ENCODE peak calls at places on chromosomes 2 and 18, in six cellular contexts. U is prostate gland, P is astrocyte of the spinal cord, Y is breast epithelium, L is epithelial cell of proximal tubule, V is uterus. J is an unnamed sample.

GRCh38 chr2:29920130-29920577 is 1.2 kb downstream of the ALK start:
- DNase-seq in U (peak), P (peak), Y (no peak), L (no peak), V (no peak), J (peak)

GRCh38 chr2:127859712-127860085 is 1.7 kb upstream of the POLR2D start:
- DNase-seq in U (peak), P (no peak), Y (peak), L (no peak), V (no peak), J (peak)

GRCh38 chr2:127941461-127941860 is 55.7 kb upstream of the AMMECR1L start:
- DNase-seq in U (no peak), P (no peak), Y (no peak), L (no peak), V (no peak), J (no peak)

GRCh38 chr2:43559391-43560230 is 36.2 kb downstream of the THADA start:
- DNase-seq in U (no peak), P (no peak), Y (no peak), L (no peak), V (no peak), J (no peak)

GRCh38 chr18:35267161-35267651 is 22.8 kb downstream of the ZSCAN30 start:
- DNase-seq in U (peak), P (peak), Y (peak), L (no peak), V (peak), J (peak)

GRCh38 chr2:177352441-177353070 is 40.0 kb upstream of the AGPS start:
- DNase-seq in U (no peak), P (no peak), Y (no peak), L (no peak), V (no peak), J (peak)

GRCh38 chr18:7221424-7222155 is 9.3 kb upstream of the LRRC30 start:
- DNase-seq in U (peak), P (peak), Y (no peak), L (peak), V (no peak), J (no peak)

GRCh38 chr18:62493033-62493862 is 29.6 kb upstream of the ZCCHC2 start:
- DNase-seq in U (no peak), P (no peak), Y (no peak), L (no peak), V (no peak), J (no peak)

GRCh38 chr2:9990735-9991134 is 39.2 kb downstream of the GRHL1 start:
- DNase-seq in U (no peak), P (no peak), Y (no peak), L (no peak), V (no peak), J (peak)

GRCh38 chr18:49835405-49835804 is 22.1 kb upstream of the ACAA2 start:
- DNase-seq in U (no peak), P (no peak), Y (no peak), L (no peak), V (no peak), J (no peak)

GRCh38 chr2:160405077-160405865 is 88.3 kb downstream of the RBMS1 start:
- DNase-seq in U (no peak), P (no peak), Y (no peak), L (no peak), V (no peak), J (no peak)

GRCh38 chr2:29694741-29695140 is 226.6 kb downstream of the ALK start:
- DNase-seq in U (no peak), P (no peak), Y (no peak), L (no peak), V (no peak), J (no peak)

GRCh38 chr2:3547915-3548314 is 10.2 kb downstream of the RNASEH1 start:
- DNase-seq in U (no peak), P (no peak), Y (no peak), L (no peak), V (no peak), J (no peak)

GRCh38 chr18:28065031-28065792 is 111.7 kb downstream of the CDH2 start:
- DNase-seq in U (no peak), P (peak), Y (no peak), L (no peak), V (no peak), J (no peak)

GRCh38 chr2:160210599-160211138 is 10.6 kb upstream of the ITGB6 start:
- DNase-seq in U (peak), P (peak), Y (peak), L (no peak), V (peak), J (peak)

GRCh38 chr18:7567487-7568425 is 640 bp downstream of the PTPRM start:
- DNase-seq in U (peak), P (peak), Y (peak), L (no peak), V (peak), J (peak)

GRCh38 chr18:8657050-8657820 is 48.0 kb downstream of the RAB12 start:
- DNase-seq in U (no peak), P (no peak), Y (no peak), L (no peak), V (no peak), J (no peak)

GRCh38 chr2:109135572-109136185 is 6.7 kb downstream of the SH3RF3 start:
- DNase-seq in U (no peak), P (peak), Y (no peak), L (no peak), V (no peak), J (no peak)

GRCh38 chr2:164992818-164993217 is 37.5 kb upstream of the SLC38A11 start:
- DNase-seq in U (peak), P (peak), Y (peak), L (peak), V (peak), J (no peak)

GRCh38 chr2:95012881-95013550 is 12.5 kb upstream of the MAL start:
- DNase-seq in U (no peak), P (no peak), Y (no peak), L (no peak), V (no peak), J (no peak)

GRCh38 chr2:234496442-234496834 is 443 bp downstream of the ARL4C start:
- DNase-seq in U (peak), P (peak), Y (peak), L (no peak), V (no peak), J (no peak)

GRCh38 chr2:240434728-240435456 is 571 bp upstream of the GPC1 start:
- DNase-seq in U (peak), P (peak), Y (peak), L (no peak), V (peak), J (peak)

GRCh38 chr18:77365667-77366066 is 116.0 kb downstream of the GALR1 start:
- DNase-seq in U (no peak), P (no peak), Y (no peak), L (no peak), V (no peak), J (no peak)

GRCh38 chr2:147456729-147457128 is 388.1 kb upstream of the ACVR2A start:
- DNase-seq in U (no peak), P (no peak), Y (no peak), L (no peak), V (no peak), J (no peak)

GRCh38 chr2:128451084-128451483 is 132.4 kb upstream of the HS6ST1 start:
- DNase-seq in U (no peak), P (no peak), Y (no peak), L (no peak), V (peak), J (peak)

GRCh38 chr2:43117521-43118143 is 108.8 kb downstream of the ZFP36L2 start:
- DNase-seq in U (no peak), P (no peak), Y (no peak), L (no peak), V (no peak), J (no peak)

GRCh38 chr2:209872675-209873074 is 101.0 kb downstream of the UNC80 start:
- DNase-seq in U (peak), P (peak), Y (peak), L (peak), V (peak), J (peak)

GRCh38 chr2:109275120-109276040 is 146.4 kb downstream of the SH3RF3 start:
- DNase-seq in U (no peak), P (no peak), Y (no peak), L (no peak), V (no peak), J (no peak)

GRCh38 chr2:54663424-54664030 is 59.9 kb upstream of the EML6 start:
- DNase-seq in U (no peak), P (no peak), Y (no peak), L (no peak), V (no peak), J (no peak)

GRCh38 chr2:54664238-54664786 is 59.1 kb upstream of the EML6 start:
- DNase-seq in U (no peak), P (no peak), Y (no peak), L (no peak), V (no peak), J (no peak)

GRCh38 chr2:54657664-54658083 is 65.8 kb upstream of the EML6 start:
- DNase-seq in U (peak), P (peak), Y (peak), L (no peak), V (peak), J (no peak)

GRCh38 chr2:54658548-54659207 is 64.8 kb upstream of the EML6 start:
- DNase-seq in U (no peak), P (peak), Y (no peak), L (no peak), V (no peak), J (no peak)

GRCh38 chr2:54660752-54661151 is 62.7 kb upstream of the EML6 start:
- DNase-seq in U (no peak), P (no peak), Y (no peak), L (no peak), V (no peak), J (no peak)
- TF ChIP-seq CTCF in U (no peak), P (no peak), Y (no peak), L (no peak), V (no peak), J (peak)

GRCh38 chr2:235554385-235554784 is 60.5 kb downstream of the AGAP1 start:
- DNase-seq in U (no peak), P (no peak), Y (no peak), L (no peak), V (no peak), J (no peak)

GRCh38 chr2:235556086-235556485 is 62.2 kb downstream of the AGAP1 start:
- DNase-seq in U (no peak), P (no peak), Y (no peak), L (no peak), V (no peak), J (no peak)

GRCh38 chr2:235556901-235557300 is 63.1 kb downstream of the AGAP1 start:
- DNase-seq in U (no peak), P (no peak), Y (no peak), L (no peak), V (no peak), J (no peak)

GRCh38 chr2:235554936-235555335 is 61.1 kb downstream of the AGAP1 start:
- DNase-seq in U (no peak), P (no peak), Y (no peak), L (no peak), V (no peak), J (no peak)

DNA sequence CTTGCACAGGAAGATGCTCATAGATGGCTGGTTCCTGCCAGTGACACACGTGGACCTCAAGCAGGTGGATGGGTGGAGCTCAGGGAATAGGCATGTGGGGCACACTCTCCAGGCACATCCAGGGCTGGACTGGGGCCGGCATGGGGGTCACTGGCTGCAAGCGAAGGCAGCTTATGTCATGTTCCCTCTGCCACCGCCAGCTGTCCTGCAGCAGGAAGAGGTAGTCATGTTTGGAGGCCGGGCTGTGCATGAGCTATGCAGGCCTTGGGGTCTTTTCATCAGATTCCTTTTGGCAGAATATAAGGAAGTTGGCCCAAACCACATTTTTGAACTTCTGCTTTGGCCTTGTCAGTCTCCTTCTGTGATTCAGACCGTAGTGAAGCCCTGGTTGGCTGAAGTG is 61.5 kb downstream of the AGAP1 start:
- DNase-seq in U (no peak), P (no peak), Y (no peak), L (no peak), V (no peak), J (no peak)
- H3K4me3 ChIP-seq in U (no peak), P (no peak), Y (no peak), L (no peak), V (no peak), J (no peak)

GRCh38 chr2:237966565-237967462 is at the start of gene UBE2F:
- DNase-seq in U (peak), P (peak), Y (peak), L (peak), V (peak), J (peak)
- TF ChIP-seq CTCF in U (no peak), P (no peak), Y (no peak), L (no peak), V (peak), J (no peak)

GRCh38 chr2:189662674-189663226 is 1.5 kb downstream of the ASNSD1 start:
- DNase-seq in U (no peak), P (no peak), Y (no peak), L (no peak), V (no peak), J (no peak)
- H3K4me3 ChIP-seq in U (no peak), P (peak), Y (peak), L (peak), V (peak), J (peak)

GRCh38 chr2:142112648-142113278 is 18.1 kb downstream of the LRP1B start:
- DNase-seq in U (no peak), P (peak), Y (no peak), L (no peak), V (no peak), J (no peak)
- TF ChIP-seq CTCF in U (no peak), P (peak), Y (no peak), L (peak), V (no peak), J (no peak)

GRCh38 chr2:72144412-72144745 is 3.3 kb downstream of the CYP26B1 start:
- DNase-seq in U (no peak), P (no peak), Y (no peak), L (no peak), V (no peak), J (peak)

GRCh38 chr2:72143441-72144356 is 4.0 kb downstream of the CYP26B1 start:
- DNase-seq in U (peak), P (no peak), Y (no peak), L (no peak), V (peak), J (peak)

GRCh38 chr2:72141032-72141645 is 6.5 kb downstream of the CYP26B1 start:
- DNase-seq in U (no peak), P (no peak), Y (no peak), L (no peak), V (no peak), J (peak)

GRCh38 chr2:72141881-72142742 is 5.5 kb downstream of the CYP26B1 start:
- DNase-seq in U (no peak), P (no peak), Y (peak), L (no peak), V (peak), J (no peak)

GRCh38 chr2:72142743-72143440 is 4.8 kb downstream of the CYP26B1 start:
- DNase-seq in U (peak), P (no peak), Y (peak), L (no peak), V (peak), J (peak)
- H3K4me3 ChIP-seq in U (no peak), P (no peak), Y (peak), L (peak), V (peak), J (peak)

GRCh38 chr2:190121971-190122370 is 59.4 kb upstream of the MSTN start:
- DNase-seq in U (no peak), P (peak), Y (no peak), L (no peak), V (no peak), J (no peak)
- TF ChIP-seq CTCF in U (no peak), P (peak), Y (no peak), L (peak), V (peak), J (peak)

DNA sequence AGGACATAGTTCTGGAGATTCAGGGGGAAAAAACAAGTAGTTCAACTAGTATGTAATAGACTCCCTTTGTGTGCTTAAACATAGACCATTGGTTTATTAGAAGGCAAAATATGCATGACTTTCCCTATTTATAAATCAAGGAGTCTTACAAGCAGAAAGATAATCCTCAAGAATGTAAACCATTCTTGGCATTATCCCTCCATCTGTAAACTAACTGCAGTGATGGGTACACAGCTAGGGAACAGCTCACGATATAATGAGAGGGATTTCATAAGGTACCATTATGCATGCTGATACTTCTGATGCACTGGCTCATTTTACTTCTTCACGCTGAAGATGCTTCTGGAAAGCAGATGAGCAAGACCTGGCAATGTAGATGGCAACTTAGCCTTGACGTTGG is 878 bp downstream of the FBXO15 start:
- DNase-seq in U (no peak), P (no peak), Y (no peak), L (no peak), V (no peak), J (no peak)
- H3K4me3 ChIP-seq in U (no peak), P (peak), Y (no peak), L (peak), V (no peak), J (no peak)